ENCODE peak calls at places on chromosomes 6 and 20, in ten cellular contexts. One of them, this sample, is unnamed.

GRCh38 chr20:63505281-63505680 is 6.4 kb upstream of the EEF1A2 start:
- DNase-seq in uterus: no peak
- DNase-seq in substantia nigra: no peak
- DNase-seq in prostate gland: no peak
- DNase-seq in A549: no peak
- DNase-seq in endothelial cell: no peak
- DNase-seq in MM.1S: no peak
- DNase-seq in fibroblast of mammary gland: no peak
- DNase-seq in NAMALWA: no peak
- DNase-seq in Ammon's horn: no peak
- DNase-seq in this sample: no peak

GRCh38 chr6:113381957-113382356 is 475.2 kb upstream of the MARCKS start:
- DNase-seq in uterus: no peak
- DNase-seq in substantia nigra: no peak
- DNase-seq in prostate gland: peak
- DNase-seq in A549: no peak
- DNase-seq in endothelial cell: no peak
- DNase-seq in MM.1S: peak
- DNase-seq in fibroblast of mammary gland: peak
- DNase-seq in NAMALWA: peak
- DNase-seq in Ammon's horn: peak
- DNase-seq in this sample: no peak

GRCh38 chr20:48189177-48189576 is 403.9 kb upstream of the SULF2 start:
- DNase-seq in uterus: no peak
- DNase-seq in substantia nigra: no peak
- DNase-seq in prostate gland: peak
- DNase-seq in A549: peak
- DNase-seq in endothelial cell: no peak
- DNase-seq in MM.1S: peak
- DNase-seq in fibroblast of mammary gland: peak
- DNase-seq in NAMALWA: peak
- DNase-seq in Ammon's horn: no peak
- DNase-seq in this sample: no peak

GRCh38 chr20:50288128-50288623 is 97.5 kb downstream of the CEBPB start:
- DNase-seq in uterus: no peak
- DNase-seq in substantia nigra: no peak
- DNase-seq in prostate gland: no peak
- DNase-seq in A549: no peak
- DNase-seq in endothelial cell: no peak
- DNase-seq in MM.1S: no peak
- DNase-seq in fibroblast of mammary gland: no peak
- DNase-seq in NAMALWA: no peak
- DNase-seq in Ammon's horn: no peak
- DNase-seq in this sample: no peak

GRCh38 chr20:57440678-57441509 is 49.7 kb downstream of the RBM38 start:
- DNase-seq in uterus: peak
- DNase-seq in substantia nigra: peak
- DNase-seq in prostate gland: peak
- DNase-seq in A549: peak
- DNase-seq in endothelial cell: no peak
- DNase-seq in MM.1S: no peak
- DNase-seq in fibroblast of mammary gland: peak
- DNase-seq in NAMALWA: no peak
- DNase-seq in Ammon's horn: peak
- DNase-seq in this sample: peak

GRCh38 chr6:142665393-142665792 is 279.6 kb downstream of the HIVEP2 start:
- DNase-seq in uterus: no peak
- DNase-seq in substantia nigra: no peak
- DNase-seq in prostate gland: no peak
- DNase-seq in A549: no peak
- DNase-seq in endothelial cell: no peak
- DNase-seq in MM.1S: no peak
- DNase-seq in fibroblast of mammary gland: no peak
- DNase-seq in NAMALWA: no peak
- DNase-seq in Ammon's horn: no peak
- DNase-seq in this sample: no peak

GRCh38 chr20:43238833-43239232 is 49.1 kb upstream of the PTPRT start:
- DNase-seq in uterus: no peak
- DNase-seq in substantia nigra: no peak
- DNase-seq in prostate gland: no peak
- DNase-seq in A549: peak
- DNase-seq in endothelial cell: no peak
- DNase-seq in MM.1S: no peak
- DNase-seq in fibroblast of mammary gland: no peak
- DNase-seq in NAMALWA: peak
- DNase-seq in Ammon's horn: no peak
- DNase-seq in this sample: no peak

GRCh38 chr20:61271273-61272221 is 19.5 kb downstream of the CDH4 start:
- DNase-seq in uterus: no peak
- DNase-seq in substantia nigra: peak
- DNase-seq in prostate gland: no peak
- DNase-seq in A549: no peak
- DNase-seq in endothelial cell: no peak
- DNase-seq in MM.1S: no peak
- DNase-seq in fibroblast of mammary gland: no peak
- DNase-seq in NAMALWA: no peak
- DNase-seq in Ammon's horn: peak
- DNase-seq in this sample: peak

GRCh38 chr20:45545754-45546453 is 1.3 kb downstream of the EPPIN start:
- DNase-seq in uterus: no peak
- DNase-seq in substantia nigra: no peak
- DNase-seq in prostate gland: no peak
- DNase-seq in A549: peak
- DNase-seq in endothelial cell: no peak
- DNase-seq in MM.1S: peak
- DNase-seq in fibroblast of mammary gland: peak
- DNase-seq in NAMALWA: peak
- DNase-seq in Ammon's horn: peak
- DNase-seq in this sample: no peak

GRCh38 chr6:84967389-84967788 is 203.0 kb upstream of the TBX18 start:
- DNase-seq in uterus: no peak
- DNase-seq in substantia nigra: no peak
- DNase-seq in prostate gland: no peak
- DNase-seq in A549: peak
- DNase-seq in endothelial cell: peak
- DNase-seq in MM.1S: peak
- DNase-seq in fibroblast of mammary gland: peak
- DNase-seq in NAMALWA: peak
- DNase-seq in Ammon's horn: peak
- DNase-seq in this sample: no peak

GRCh38 chr6:158769696-158770446 is 49.3 kb downstream of the EZR start:
- DNase-seq in uterus: no peak
- DNase-seq in substantia nigra: peak
- DNase-seq in prostate gland: no peak
- DNase-seq in A549: no peak
- DNase-seq in endothelial cell: no peak
- DNase-seq in MM.1S: no peak
- DNase-seq in fibroblast of mammary gland: no peak
- DNase-seq in NAMALWA: no peak
- DNase-seq in Ammon's horn: peak
- DNase-seq in this sample: peak

This sample was measured in hippocampal formation.